ENCODE peak calls at places on chromosomes 6 and 20, in five cellular contexts. I is brain microvascular endothelial cell, R is psoas muscle, B is spleen, M is pancreas. N is an unnamed sample.

GRCh38 chr6:84623956-84624680 is 140.3 kb downstream of the TBX18 start:
- DNase-seq in M (no peak), B (no peak), R (no peak), I (peak; percentile 91), N (peak; percentile 74)

GRCh38 chr6:76792394-76792793 is 670.9 kb downstream of the HTR1B start:
- DNase-seq in B (no peak), M (no peak), I (peak; percentile 72), R (no peak), N (no peak)

GRCh38 chr6:89917801-89918366 is 23.6 kb downstream of the GJA10 start:
- DNase-seq in I (no peak), M (no peak), R (no peak), B (no peak), N (no peak)

GRCh38 chr6:121520337-121521163 is 85.1 kb downstream of the GJA1 start:
- DNase-seq in M (no peak), B (no peak), I (peak; percentile 89), R (no peak), N (peak; percentile 97)

GRCh38 chr20:46229478-46229877 is 78.8 kb downstream of the CDH22 start:
- DNase-seq in M (no peak), I (no peak), R (no peak), B (no peak), N (no peak)

GRCh38 chr6:136362421-136363090 is 72.9 kb upstream of the BCLAF1 start:
- DNase-seq in R (no peak), B (no peak), I (no peak), M (no peak), N (no peak)

GRCh38 chr6:30915591-30915946 is 1.5 kb downstream of the VARS2 start:
- DNase-seq in I (peak; percentile 36), M (no peak), B (no peak), R (no peak), N (no peak)

GRCh38 chr20:49742948-49743347 is 29.3 kb upstream of the B4GALT5 start:
- DNase-seq in R (no peak), M (no peak), I (no peak), B (no peak), N (no peak)

GRCh38 chr20:60810561-60810960 is 441.5 kb upstream of the CDH4 start:
- DNase-seq in M (no peak), R (no peak), I (no peak), B (no peak), N (no peak)

GRCh38 chr6:137783640-137784198 is 83.3 kb upstream of the TNFAIP3 start:
- DNase-seq in B (no peak), R (no peak), M (no peak), I (no peak), N (no peak)

GRCh38 chr6:36734486-36735060 is 36.9 kb downstream of the RAB44 start:
- DNase-seq in M (no peak), R (no peak), B (peak; percentile 59), I (no peak), N (no peak)

GRCh38 chr6:156316613-156317012 is 460.6 kb upstream of the ARID1B start:
- DNase-seq in M (no peak), R (no peak), I (no peak), B (no peak), N (no peak)

GRCh38 chr20:17608701-17609497 is 39.0 kb downstream of the DSTN start:
- DNase-seq in M (no peak), I (peak; percentile 12), B (no peak), R (no peak), N (no peak)

GRCh38 chr20:46954490-46955038 is 59.9 kb downstream of the EYA2 start:
- DNase-seq in I (peak; percentile 98), R (no peak), B (peak; percentile 5), M (no peak), N (no peak)

GRCh38 chr6:154537486-154537885 is 27.0 kb upstream of the CNKSR3 start:
- DNase-seq in M (no peak), R (no peak), B (no peak), I (no peak), N (no peak)

GRCh38 chr6:335572-335971 is 43.3 kb downstream of the DUSP22 start:
- DNase-seq in B (peak; percentile 72), M (peak; percentile 47), I (no peak), R (no peak), N (no peak)

GRCh38 chr6:70310063-70310694 is 7.3 kb upstream of the COL9A1 start:
- DNase-seq in B (no peak), M (no peak), R (no peak), I (peak; percentile 43), N (peak; percentile 39)

GRCh38 chr6:53273356-53273755 is 75.4 kb downstream of the ELOVL5 start:
- DNase-seq in M (no peak), B (no peak), R (no peak), I (no peak), N (no peak)

GRCh38 chr20:47985092-47985850 is 200.0 kb upstream of the SULF2 start:
- DNase-seq in I (no peak), R (no peak), M (no peak), B (no peak), N (no peak)

GRCh38 chr6:72937160-72937559 is 288.1 kb downstream of the KHDC1L start:
- DNase-seq in M (no peak), B (no peak), R (no peak), I (no peak), N (no peak)

GRCh38 chr6:162900503-162900902 is 172.7 kb downstream of the PACRG start:
- DNase-seq in I (no peak), R (no peak), M (no peak), B (no peak), N (no peak)

GRCh38 chr6:3849681-3850450 is 693 bp downstream of the FAM50B start:
- DNase-seq in I (no peak), M (peak; percentile 76), R (peak; percentile 71), B (peak; percentile 84), N (no peak)

GRCh38 chr20:62952373-62953166 is at the start of gene SLC17A9:
- DNase-seq in B (peak; percentile 94), R (peak; percentile 84), I (peak; percentile 18), M (peak; percentile 75), N (no peak)

GRCh38 chr20:50146732-50147662 is 6.5 kb downstream of the PEDS1 start:
- DNase-seq in R (peak; percentile 66), I (no peak), B (peak; percentile 92), M (no peak), N (no peak)

GRCh38 chr20:35568645-35569044 is 26.8 kb downstream of the ERGIC3 start:
- DNase-seq in B (peak; percentile 9), R (peak; percentile 4), I (no peak), M (peak; percentile 35), N (no peak)

GRCh38 chr20:32189691-32190607 is 17.6 kb downstream of the PLAGL2 start:
- DNase-seq in M (peak; percentile 77), R (peak; percentile 73), I (no peak), B (peak; percentile 81), N (no peak)

GRCh38 chr6:72819609-72820008 is 197.7 kb downstream of the KCNQ5 start:
- DNase-seq in R (peak; percentile 74), I (no peak), B (no peak), M (no peak), N (no peak)

GRCh38 chr6:56400273-56400672 is 152.9 kb upstream of the COL21A1 start:
- DNase-seq in M (no peak), I (no peak), R (no peak), B (no peak), N (peak; percentile 66)
- H3K4me3 ChIP-seq in M (no peak overlapping the region), I (no peak overlapping the region), R (no peak overlapping the region), B (no peak overlapping the region), N (peak overlapping the region; percentile 51)

GRCh38 chr20:44006578-44006977 is 91.9 kb downstream of the TOX2 start:
- DNase-seq in R (no peak), B (no peak), M (no peak), I (no peak), N (no peak)
- TF ChIP-seq CTCF in R (no peak), B (no peak), M (no peak), I (no peak), N (no peak)

DNA sequence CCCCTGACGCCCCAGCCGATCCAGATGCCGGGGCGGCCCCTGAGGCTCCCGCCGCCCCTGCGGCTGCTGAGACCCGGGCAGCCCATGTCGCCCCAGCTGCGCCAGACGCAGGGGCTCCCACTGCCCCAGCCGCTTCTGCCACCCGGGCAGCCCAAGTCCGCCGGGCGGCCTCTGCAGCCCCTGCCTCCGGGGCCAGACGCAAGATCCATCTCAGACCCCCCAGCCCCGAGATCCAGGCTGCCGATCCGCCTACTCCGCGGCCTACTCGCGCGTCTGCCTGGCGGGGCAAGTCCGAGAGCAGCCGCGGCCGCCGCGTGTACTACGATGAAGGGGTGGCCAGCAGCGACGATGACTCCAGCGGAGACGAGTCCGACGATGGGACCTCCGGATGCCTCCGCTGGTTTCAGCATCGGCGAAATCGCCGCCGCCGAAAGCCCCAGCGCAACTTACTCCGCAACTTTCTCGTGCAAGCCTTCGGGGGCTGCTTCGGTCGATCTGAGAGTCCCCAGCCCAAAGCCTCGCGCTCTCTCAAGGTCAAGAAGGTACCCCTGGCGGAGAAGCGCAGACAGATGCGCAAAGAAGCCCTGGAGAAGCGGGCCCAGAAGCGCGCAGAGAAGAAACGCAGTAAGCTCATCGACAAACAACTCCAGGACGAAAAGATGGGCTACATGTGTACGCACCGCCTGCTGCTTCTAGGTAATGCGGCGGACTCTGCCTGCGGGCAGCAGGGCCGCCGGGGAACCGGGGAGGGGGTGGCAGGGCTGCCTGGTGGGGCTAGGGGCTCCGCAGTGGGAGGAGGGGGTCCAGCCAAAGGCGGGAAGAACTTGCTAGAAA is 2.3 kb downstream of the GNAS start:
- DNase-seq in B (no peak), R (no peak), I (no peak), M (peak; percentile 61), N (no peak)
- H3K4me3 ChIP-seq in B (peak overlapping the region; percentile 30), R (peak overlapping the region; percentile 57), I (peak overlapping the region; percentile 20), M (peak overlapping the region; percentile 33), N (peak overlapping the region; percentile 11)

GRCh38 chr6:134317471-134318131 is at the start of gene SGK1:
- DNase-seq in I (peak; percentile 46), M (peak; percentile 66), R (no peak), B (peak; percentile 79), N (no peak)
- TF ChIP-seq CTCF in I (peak; percentile 35), M (no peak), R (no peak), B (no peak), N (peak; percentile 14)

GRCh38 chr6:87826376-87826775 is 124.3 kb upstream of the AKIRIN2 start:
- DNase-seq in M (no peak), R (no peak), I (no peak), B (no peak), N (no peak)

GRCh38 chr6:87829622-87830121 is 127.6 kb upstream of the AKIRIN2 start:
- DNase-seq in B (no peak), I (no peak), R (no peak), M (no peak), N (no peak)

GRCh38 chr6:87827291-87827690 is 125.3 kb upstream of the AKIRIN2 start:
- DNase-seq in R (no peak), B (no peak), M (no peak), I (no peak), N (no peak)

GRCh38 chr6:87825865-87826264 is 123.8 kb upstream of the AKIRIN2 start:
- DNase-seq in M (no peak), B (no peak), R (no peak), I (no peak), N (no peak)

DNA sequence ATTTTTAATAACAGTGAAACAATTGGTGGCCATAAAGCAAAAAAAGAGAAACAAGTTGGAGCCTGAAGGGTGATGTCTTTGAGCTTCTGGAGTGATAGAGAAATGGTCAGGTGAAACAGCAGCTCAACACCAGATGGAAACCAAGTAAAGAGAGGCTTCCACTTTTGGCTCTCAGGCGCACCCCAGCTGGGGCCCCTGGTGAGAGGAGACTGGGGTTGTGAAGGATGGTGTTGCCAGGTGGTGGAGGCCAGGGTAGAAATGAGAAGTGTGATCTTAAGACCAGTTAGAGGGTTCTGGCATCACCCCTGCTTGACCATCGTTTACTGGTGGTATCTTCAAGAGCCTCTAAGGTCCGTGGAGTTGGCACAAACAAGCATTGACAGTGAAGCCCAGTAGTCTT is 126.0 kb upstream of the AKIRIN2 start:
- DNase-seq in B (no peak), M (no peak), I (no peak), R (no peak), N (no peak)
- H3K4me3 ChIP-seq in B (no peak overlapping the region), M (no peak overlapping the region), I (no peak overlapping the region), R (no peak overlapping the region), N (no peak overlapping the region)

N was measured in epithelial cell of proximal tubule.